ENCODE peak calls at places on chromosomes 4 and X, in six cellular contexts. F, Q, E, D, M and S are unnamed samples.

GRCh38 chrX:122133478-122133877 is 1050.6 kb upstream of the GRIA3 start:
- DNase-seq in F (no peak), Q (no peak), E (no peak), D (no peak), M (no peak), S (no peak)

GRCh38 chrX:155235891-155236290 is 19.6 kb downstream of the VBP1 start:
- DNase-seq in F (no peak), Q (no peak), E (no peak), D (no peak), M (no peak), S (no peak)

GRCh38 chrX:110417128-110417527 is 58.5 kb downstream of the RTL9 start:
- DNase-seq in F (no peak), Q (no peak), E (no peak), D (no peak), M (no peak), S (no peak)

GRCh38 chr4:159342374-159342773 is 239.5 kb downstream of the RAPGEF2 start:
- DNase-seq in F (no peak), Q (no peak), E (no peak), D (no peak), M (no peak), S (no peak)

GRCh38 chr4:119498520-119498919 is 130.1 kb downstream of the PDE5A start:
- DNase-seq in F (no peak), Q (peak), E (no peak), D (no peak), M (no peak), S (peak)

GRCh38 chr4:86935499-86935832 is 655 bp downstream of the AFF1 start:
- DNase-seq in F (peak), Q (peak), E (no peak), D (no peak), M (no peak), S (no peak)

GRCh38 chr4:130511776-130512175 is 1415.8 kb downstream of the C4orf33 start:
- DNase-seq in F (no peak), Q (no peak), E (no peak), D (no peak), M (no peak), S (no peak)

GRCh38 chrX:154369453-154370299 is 4.8 kb downstream of the FLNA start:
- DNase-seq in F (peak), Q (peak), E (peak), D (peak), M (peak), S (peak)

GRCh38 chr4:80027611-80028010 is 45.4 kb downstream of the ANTXR2 start:
- DNase-seq in F (no peak), Q (no peak), E (no peak), D (no peak), M (no peak), S (no peak)

GRCh38 chrX:103704863-103705262 is 5.8 kb upstream of the TMEM31 start:
- DNase-seq in F (no peak), Q (no peak), E (no peak), D (no peak), M (no peak), S (no peak)

GRCh38 chrX:25012793-25013592 is 2.8 kb downstream of the ARX start:
- DNase-seq in F (no peak), Q (no peak), E (no peak), D (no peak), M (no peak), S (peak)

GRCh38 chr4:140931904-140932303 is 175.7 kb upstream of the TBC1D9 start:
- DNase-seq in F (no peak), Q (no peak), E (no peak), D (no peak), M (no peak), S (no peak)

GRCh38 chrX:125709074-125709473 is 389.4 kb downstream of the TEX13C start:
- DNase-seq in F (no peak), Q (no peak), E (no peak), D (peak), M (no peak), S (no peak)

GRCh38 chrX:3697220-3697684 is 16.2 kb downstream of the PRKX start:
- DNase-seq in F (no peak), Q (no peak), E (no peak), D (no peak), M (no peak), S (no peak)

GRCh38 chrX:47091149-47091775 is 13.0 kb downstream of the RGN start:
- DNase-seq in F (no peak), Q (no peak), E (peak), D (no peak), M (no peak), S (no peak)

GRCh38 chrX:47098746-47099145 is 20.5 kb downstream of the RGN start:
- DNase-seq in F (no peak), Q (no peak), E (no peak), D (no peak), M (no peak), S (no peak)

GRCh38 chrX:47097018-47097417 is 18.8 kb downstream of the RGN start:
- DNase-seq in F (no peak), Q (no peak), E (no peak), D (no peak), M (no peak), S (no peak)

GRCh38 chrX:47093860-47094259 is 15.6 kb downstream of the RGN start:
- DNase-seq in F (no peak), Q (no peak), E (no peak), D (no peak), M (no peak), S (no peak)

GRCh38 chrX:47093248-47093647 is 15.0 kb downstream of the RGN start:
- DNase-seq in F (no peak), Q (no peak), E (peak), D (no peak), M (no peak), S (no peak)
- TF ChIP-seq CTCF in F (peak), Q (peak), E (peak), D (peak), M (peak), S (peak)

GRCh38 chr4:168321006-168321405 is 2.5 kb upstream of the DDX60 start:
- DNase-seq in F (no peak), Q (no peak), E (no peak), D (no peak), M (no peak), S (no peak)

GRCh38 chr4:168319486-168320019 is 1.0 kb upstream of the DDX60 start:
- DNase-seq in F (no peak), Q (no peak), E (no peak), D (no peak), M (no peak), S (no peak)

DNA sequence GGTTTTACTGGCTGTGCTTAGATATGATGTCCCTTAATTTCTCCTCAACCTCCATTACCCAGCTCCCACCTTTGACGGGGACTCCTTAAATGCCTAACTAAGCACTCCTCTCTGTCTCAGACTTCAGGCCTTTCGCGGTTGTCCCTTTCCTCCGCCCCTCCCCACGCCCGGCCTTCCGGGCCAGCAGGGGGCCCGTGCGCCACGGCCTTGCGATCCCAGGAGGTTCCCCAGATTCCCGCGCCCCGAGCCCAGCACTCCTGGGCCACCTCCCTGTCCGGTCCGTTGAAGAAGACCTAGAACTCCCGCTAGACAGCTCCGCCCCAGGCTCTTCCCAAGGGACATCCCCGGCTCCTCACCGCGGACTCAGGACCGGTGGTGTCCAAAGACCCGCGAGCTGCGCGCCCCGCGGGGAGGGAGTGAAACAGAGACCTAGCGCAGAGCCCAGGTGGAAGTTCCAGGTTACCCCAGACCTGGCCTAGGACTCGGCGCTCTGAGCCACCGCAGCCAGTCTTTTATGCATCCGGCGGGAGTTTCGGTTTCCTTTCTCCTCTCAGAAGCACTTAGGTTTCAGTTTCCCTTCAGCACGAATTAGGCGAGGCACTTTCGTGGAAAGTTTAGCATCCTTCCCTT is at the start of gene DDX60:
- DNase-seq in F (peak), Q (peak), E (peak), D (peak), M (peak), S (peak)
- TF ChIP-seq CTCF in F (peak), Q (peak), E (peak), D (peak), M (no peak), S (peak)

DNA sequence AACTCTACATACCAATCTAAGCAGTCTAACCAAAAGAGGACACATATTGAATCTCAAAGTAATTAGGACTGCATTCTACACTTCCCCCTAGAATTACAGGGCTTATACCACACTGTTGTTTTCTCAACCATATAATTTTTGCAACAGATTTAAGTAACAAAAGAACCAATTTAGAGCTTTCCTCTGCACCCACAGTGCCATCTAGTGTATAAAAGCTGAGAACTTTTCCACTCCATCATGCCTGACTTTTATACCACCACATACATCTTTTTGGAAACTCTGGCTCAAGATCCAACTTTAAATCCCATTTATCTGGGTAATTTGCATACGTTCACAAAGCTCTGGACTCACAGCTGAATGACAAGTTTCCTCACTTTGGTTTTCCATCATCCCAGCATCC is 99.5 kb downstream of the EFHC2 start:
- DNase-seq in F (no peak), Q (no peak), E (no peak), D (no peak), M (no peak), S (no peak)
- TF ChIP-seq CTCF in F (peak), Q (no peak), E (peak), D (peak), M (no peak), S (peak)

DNA sequence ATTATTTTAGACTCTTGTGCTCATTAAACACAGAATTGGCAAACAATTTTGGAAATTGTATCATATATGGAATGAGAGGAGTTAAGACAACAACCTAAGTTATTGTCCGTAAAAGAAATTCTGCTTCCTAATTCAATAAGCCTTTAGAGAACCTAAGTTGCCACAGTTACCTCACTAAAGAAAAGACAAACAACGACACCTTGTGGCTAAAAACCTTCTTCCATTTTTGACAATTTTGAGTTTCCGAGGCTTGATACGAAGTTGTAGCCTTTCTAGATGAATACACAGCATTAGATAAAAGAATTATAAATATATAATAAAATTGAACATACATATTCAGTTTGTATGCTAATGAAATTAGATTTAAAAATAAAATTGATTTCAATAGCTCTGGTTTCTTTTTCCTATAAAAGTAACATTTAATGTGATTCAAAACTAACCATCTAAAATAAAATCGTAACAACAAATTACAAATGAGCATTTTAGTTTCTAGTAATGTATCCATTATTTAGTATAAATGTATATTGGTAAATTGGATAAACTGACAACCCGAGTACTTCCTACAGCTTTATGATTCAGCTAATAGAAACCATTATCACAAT is 275.1 kb downstream of the GPM6A start:
- DNase-seq in F (no peak), Q (no peak), E (peak), D (no peak), M (peak), S (peak)
- TF ChIP-seq CTCF in F (peak), Q (no peak), E (peak), D (peak), M (peak), S (peak)